ENCODE peak calls at places on chromosomes 5 and 9, in ten cellular contexts. Y is sigmoid colon, D is neural progenitor cell, J is AG09309, E is right atrium auricular region, F is breast epithelium, S is esophagus squamous epithelium, M is fibroblast of pulmonary artery, G is BJ, C is A549. T is an unnamed sample.
A peak's percentile ranks its signal among the peaks of the same experiment; 100 is the strongest.

GRCh38 chr5:99088309-99088708 is 159.5 kb upstream of the CHD1 start:
- DNase-seq in Y (no peak), D (no peak), J (no peak), E (no peak), F (no peak), S (no peak), M (peak; percentile 23), G (no peak), C (no peak), T (no peak)

GRCh38 chr5:127957183-127957582 is 126.4 kb upstream of the SLC12A2 start:
- DNase-seq in Y (peak; percentile 89), D (no peak), J (no peak), E (no peak), F (peak; percentile 75), S (no peak), M (peak; percentile 71), G (no peak), C (peak; percentile 80), T (peak; percentile 56)

GRCh38 chr9:137682431-137682991 is 63.7 kb downstream of the EHMT1 start:
- DNase-seq in Y (no peak), D (peak; percentile 42), J (no peak), E (no peak), F (no peak), S (no peak), M (no peak), G (no peak), C (no peak), T (no peak)

GRCh38 chr5:133610489-133611356 is 1.6 kb downstream of the FSTL4 start:
- DNase-seq in Y (no peak), D (peak; percentile 96), J (no peak), E (no peak), F (peak; percentile 23), S (no peak), M (peak; percentile 28), G (no peak), C (peak; percentile 61), T (no peak)

GRCh38 chr9:1208185-1208584 is 158.0 kb downstream of the DMRT2 start:
- DNase-seq in Y (no peak), D (no peak), J (peak; percentile 57), E (no peak), F (no peak), S (no peak), M (peak; percentile 48), G (peak; percentile 55), C (no peak), T (peak; percentile 28)

GRCh38 chr5:42767491-42768105 is 11.0 kb downstream of the CCDC152 start:
- DNase-seq in Y (no peak), D (peak; percentile 34), J (no peak), E (no peak), F (no peak), S (no peak), M (peak; percentile 61), G (peak; percentile 3), C (peak; percentile 22), T (peak; percentile 61)

GRCh38 chr5:55231029-55231475 is 2.4 kb downstream of the CCNO start:
- DNase-seq in Y (no peak), D (no peak), J (no peak), E (no peak), F (no peak), S (no peak), M (no peak), G (no peak), C (no peak), T (no peak)

GRCh38 chr5:76930083-76930482 is 22.8 kb upstream of the CRHBP start:
- DNase-seq in Y (no peak), D (no peak), J (no peak), E (no peak), F (no peak), S (no peak), M (no peak), G (no peak), C (no peak), T (no peak)

GRCh38 chr9:69976165-69976564 is 67.5 kb upstream of the MAMDC2 start:
- DNase-seq in Y (no peak), D (no peak), J (peak; percentile 67), E (no peak), F (no peak), S (no peak), M (peak; percentile 96), G (peak; percentile 89), C (peak; percentile 23), T (peak; percentile 95)

GRCh38 chr9:96398582-96399334 is 15.2 kb upstream of the SLC35D2 start:
- DNase-seq in Y (no peak), D (no peak), J (no peak), E (no peak), F (no peak), S (no peak), M (no peak), G (no peak), C (no peak), T (no peak)

GRCh38 chr5:140785905-140786686 is at the start of gene PCDHA1:
- DNase-seq in Y (no peak), D (no peak), J (no peak), E (no peak), F (no peak), S (no peak), M (no peak), G (no peak), C (peak; percentile 46), T (no peak)

GRCh38 chr5:5025774-5026406 is 114.2 kb upstream of the ADAMTS16 start:
- DNase-seq in Y (no peak), D (no peak), J (no peak), E (no peak), F (no peak), S (no peak), M (no peak), G (no peak), C (peak; percentile 38), T (peak; percentile 8)

GRCh38 chr5:80937591-80937990 is 22.6 kb upstream of the RASGRF2 start:
- DNase-seq in Y (no peak), D (no peak), J (no peak), E (no peak), F (no peak), S (no peak), M (no peak), G (no peak), C (peak; percentile 17), T (no peak)

GRCh38 chr9:15422355-15423327 is at the start of gene SNAPC3:
- DNase-seq in Y (peak; percentile 96), D (peak; percentile 97), J (peak; percentile 69), E (peak; percentile 93), F (peak; percentile 83), S (peak; percentile 76), M (peak; percentile 95), G (peak; percentile 76), C (peak; percentile 95), T (peak; percentile 91)
- TF ChIP-seq CTCF in Y (no peak), D (no peak), J (peak; percentile 0), E (no peak), F (no peak), S (no peak), M (no peak), G (no peak), C (no peak), T (no peak)

DNA sequence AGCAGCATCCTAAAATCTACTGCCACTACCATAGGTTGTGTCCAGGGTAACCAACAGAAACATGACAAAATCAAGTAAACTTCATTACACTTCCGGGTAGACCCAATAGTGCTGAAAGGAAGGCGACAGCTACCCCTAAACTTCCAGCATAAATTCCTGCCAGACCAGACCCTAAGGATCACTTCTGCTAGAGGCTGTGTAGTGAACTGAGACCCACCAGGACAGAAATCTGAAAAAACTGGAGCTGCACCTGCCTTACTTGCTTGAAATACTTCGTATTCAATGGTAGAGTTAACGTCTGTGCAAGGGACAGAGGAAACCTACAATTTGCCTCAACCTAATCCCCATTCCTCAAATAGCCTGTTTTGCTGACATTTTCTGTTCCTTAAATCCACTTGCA is 1.0 kb upstream of the SECISBP2 start:
- DNase-seq in Y (no peak), D (no peak), J (no peak), E (no peak), F (no peak), S (no peak), M (no peak), G (no peak), C (no peak), T (no peak)
- H3K4me3 ChIP-seq in Y (no peak overlapping the region), D (peak overlapping the region; percentile 57), J (no peak overlapping the region), E (no peak overlapping the region), F (no peak overlapping the region), S (no peak overlapping the region), M (no peak overlapping the region), G (no peak overlapping the region), C (peak overlapping the region; percentile 55), T (peak overlapping the region; percentile 80)

GRCh38 chr9:100170556-100170955 is 71.5 kb downstream of the INVS start:
- DNase-seq in Y (no peak), D (no peak), J (no peak), E (no peak), F (no peak), S (no peak), M (no peak), G (peak; percentile 26), C (no peak), T (no peak)

GRCh38 chr9:100170085-100170484 is 71.0 kb downstream of the INVS start:
- DNase-seq in Y (no peak), D (no peak), J (no peak), E (no peak), F (no peak), S (no peak), M (peak; percentile 44), G (no peak), C (no peak), T (peak; percentile 7)

GRCh38 chr9:100167176-100167575 is 68.1 kb downstream of the INVS start:
- DNase-seq in Y (no peak), D (no peak), J (no peak), E (no peak), F (no peak), S (no peak), M (peak; percentile 16), G (no peak), C (no peak), T (no peak)

DNA sequence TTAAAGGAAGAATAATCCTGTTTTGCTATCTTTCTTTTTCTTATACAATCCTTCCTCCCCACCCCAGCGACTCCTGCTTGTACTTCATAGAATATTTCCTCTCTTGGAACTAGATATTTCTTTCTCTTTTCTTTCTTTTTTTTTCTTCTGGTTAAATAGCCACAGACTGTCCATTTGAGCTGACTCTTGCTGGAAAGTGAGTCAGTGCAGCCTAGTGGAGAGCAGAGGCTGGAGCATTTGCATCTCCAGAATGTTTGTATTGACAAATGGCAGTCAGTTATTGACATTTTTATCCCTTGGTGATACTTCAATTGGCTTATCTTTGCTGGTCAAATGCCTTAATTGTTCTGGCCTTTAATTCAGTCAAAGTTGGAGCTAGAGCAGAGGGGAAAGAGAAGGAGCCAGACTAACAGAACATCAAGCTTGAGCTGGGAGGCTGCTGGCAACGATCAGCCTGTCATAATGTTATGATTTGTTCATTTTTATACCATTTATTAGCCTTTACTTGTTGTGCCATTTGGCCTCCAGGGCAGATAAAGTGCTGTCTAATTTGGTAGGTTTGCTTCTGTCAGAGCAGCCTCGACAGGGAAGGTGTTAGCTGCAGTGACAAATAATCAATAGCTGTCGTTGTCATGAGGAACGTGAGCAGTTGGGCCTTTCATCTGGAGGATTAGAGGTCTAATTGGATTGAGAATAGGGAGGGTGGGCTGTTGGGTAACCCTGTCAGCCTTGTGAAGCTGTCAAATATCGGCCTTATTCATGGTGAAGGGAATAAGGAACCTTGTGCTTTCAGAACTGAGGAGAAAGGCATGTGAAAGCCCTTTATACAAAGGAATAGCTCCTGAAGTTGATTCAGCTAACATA is 69.1 kb downstream of the INVS start:
- DNase-seq in Y (no peak), D (peak; percentile 60), J (no peak), E (no peak), F (no peak), S (no peak), M (peak; percentile 16), G (no peak), C (no peak), T (no peak)
- TF ChIP-seq CTCF in Y (no peak), D (no peak), J (peak; percentile 28), E (no peak), F (no peak), S (no peak), M (peak; percentile 26), G (peak; percentile 9), C (no peak), T (peak; percentile 12)

GRCh38 chr9:109538346-109538745 is 40.2 kb upstream of the PTPN3 start:
- DNase-seq in Y (no peak), D (no peak), J (no peak), E (no peak), F (no peak), S (no peak), M (no peak), G (no peak), C (no peak), T (no peak)
- H3K4me3 ChIP-seq in Y (no peak overlapping the region), D (no peak overlapping the region), J (no peak overlapping the region), E (no peak overlapping the region), F (no peak overlapping the region), S (peak overlapping the region; percentile 21), M (no peak overlapping the region), G (no peak overlapping the region), C (no peak overlapping the region), T (no peak overlapping the region)

T was measured in fibroblast of the aortic adventitia.